ENCODE peak calls at places on chromosome X, in ten cellular contexts. E, Q, N, S, G, U, P, F, J and A are unnamed samples. For H3K36me3, the result is how much of the 10 kb centered on the place peaks cover.

GRCh38 chrX:19964017-19964710 is 26.7 kb downstream of the BCLAF3 start:
- DNase-seq in P (no peak), F (no peak), E (no peak), J (no peak), S (no peak), U (no peak), G (no peak), Q (no peak), N (no peak), A (no peak)

GRCh38 chrX:24133280-24133679 is 16.2 kb upstream of the ZFX start:
- DNase-seq in N (no peak), P (no peak), Q (no peak), U (no peak), S (no peak), E (no peak), G (no peak), J (no peak), F (no peak), A (no peak)

GRCh38 chrX:151393514-151393913 is 3.5 kb upstream of the VMA21 start:
- DNase-seq in Q (no peak), N (no peak), U (no peak), F (no peak), E (peak), J (no peak), G (no peak), P (no peak), S (no peak), A (no peak)

GRCh38 chrX:16975233-16975632 is 28.8 kb downstream of the REPS2 start:
- DNase-seq in U (no peak), N (no peak), J (no peak), P (no peak), G (no peak), E (no peak), F (no peak), Q (no peak), S (no peak), A (no peak)

GRCh38 chrX:22686138-22686541 is 313.6 kb upstream of the DDX53 start:
- DNase-seq in F (no peak), Q (peak), U (no peak), N (no peak), J (peak), S (peak), E (peak), G (no peak), P (peak), A (no peak)

GRCh38 chrX:7147431-7147977 is at the start of gene STS:
- DNase-seq in J (peak), U (no peak), Q (peak), E (peak), N (no peak), F (no peak), G (no peak), P (no peak), S (peak), A (peak)

GRCh38 chrX:1397441-1397840 is 5.5 kb upstream of the SLC25A6 start:
- DNase-seq in E (no peak), Q (peak), G (peak), F (no peak), N (no peak), P (no peak), S (peak), J (no peak), U (no peak), A (no peak)

GRCh38 chrX:151694121-151694520 is 1.1 kb upstream of the PRRG3 start:
- DNase-seq in U (no peak), P (no peak), F (no peak), G (no peak), J (no peak), E (no peak), Q (no peak), N (no peak), S (no peak), A (no peak)

GRCh38 chrX:70508296-70508911 is 63.8 kb downstream of the DLG3 start:
- DNase-seq in Q (no peak), G (no peak), S (no peak), F (peak), P (no peak), J (no peak), N (no peak), E (peak), U (no peak), A (peak)

GRCh38 chrX:1244164-1245076 is 24.2 kb upstream of the CSF2RA start:
- DNase-seq in Q (no peak), U (no peak), S (no peak), G (no peak), F (no peak), N (no peak), J (no peak), E (peak), P (no peak), A (peak)

GRCh38 chrX:16196829-16197228 is 29.5 kb downstream of the MAGEB17 start:
- DNase-seq in F (no peak), S (no peak), P (no peak), Q (no peak), N (no peak), U (no peak), E (no peak), G (no peak), J (peak), A (no peak)

GRCh38 chrX:150517303-150517896 is 51.0 kb upstream of the MTM1 start:
- DNase-seq in P (no peak), S (no peak), N (no peak), G (no peak), J (no peak), U (no peak), F (no peak), E (no peak), Q (no peak), A (peak)

GRCh38 chrX:8864151-8864550 is 63.0 kb upstream of the FAM9A start:
- DNase-seq in N (no peak), Q (no peak), J (no peak), P (no peak), S (no peak), E (no peak), F (no peak), G (no peak), U (no peak), A (no peak)

GRCh38 chrX:113800955-113801354 is 782.9 kb upstream of the HTR2C start:
- DNase-seq in U (no peak), F (no peak), J (no peak), Q (no peak), N (no peak), S (no peak), E (no peak), P (no peak), G (no peak), A (no peak)

GRCh38 chrX:53483838-53484420 is 49.8 kb upstream of the HSD17B10 start:
- DNase-seq in S (no peak), F (no peak), J (no peak), P (no peak), U (no peak), N (no peak), E (no peak), G (no peak), Q (no peak), A (no peak)

GRCh38 chrX:13827693-13828092 is 10.8 kb upstream of the GPM6B start:
- DNase-seq in P (no peak), G (no peak), U (no peak), E (no peak), J (no peak), S (no peak), N (no peak), Q (no peak), F (no peak), A (no peak)

GRCh38 chrX:87664381-87664780 is 146.8 kb downstream of the KLHL4 start:
- DNase-seq in J (no peak), F (no peak), S (no peak), Q (no peak), E (no peak), P (no peak), N (no peak), G (no peak), U (no peak), A (no peak)

GRCh38 chrX:33183366-33183765 is 28.0 kb downstream of the DMD start:
- DNase-seq in S (peak), J (peak), G (no peak), U (no peak), N (no peak), F (no peak), P (peak), Q (no peak), E (peak), A (no peak)

GRCh38 chrX:47991263-47992092 is 12.3 kb downstream of the ZNF182 start:
- DNase-seq in U (no peak), E (no peak), N (no peak), P (no peak), S (no peak), J (no peak), Q (no peak), G (no peak), F (no peak), A (no peak)

GRCh38 chrX:72041901-72042859 is 89.5 kb downstream of the RTL5 start:
- DNase-seq in N (no peak), G (no peak), S (peak), Q (peak), F (no peak), P (no peak), J (no peak), E (peak), U (no peak), A (peak)

GRCh38 chrX:154734101-154734781 is 16.6 kb downstream of the GAB3 start:
- DNase-seq in N (no peak), U (no peak), S (no peak), P (no peak), F (no peak), Q (peak), E (no peak), J (no peak), G (peak), A (no peak)

GRCh38 chrX:17703201-17703600 is 34.1 kb upstream of the SCML1 start:
- DNase-seq in Q (no peak), P (no peak), N (no peak), G (no peak), F (no peak), E (no peak), U (no peak), J (no peak), S (no peak), A (no peak)

GRCh38 chrX:115561605-115562491 is 874 bp downstream of the PLS3 start:
- DNase-seq in G (peak), P (no peak), U (no peak), F (peak), N (no peak), E (peak), J (peak), S (peak), Q (peak), A (peak)

GRCh38 chrX:70254909-70255308 is 5.1 kb downstream of the P2RY4 start:
- DNase-seq in F (peak), S (no peak), G (no peak), E (no peak), N (no peak), J (no peak), P (no peak), Q (no peak), U (no peak), A (no peak)

GRCh38 chrX:79477691-79478090 is 110.6 kb upstream of the ITM2A start:
- DNase-seq in P (no peak), Q (no peak), J (no peak), N (no peak), E (no peak), F (no peak), U (no peak), S (no peak), G (no peak), A (no peak)

GRCh38 chrX:18616688-18617087 is 55.2 kb downstream of the RS1 start:
- DNase-seq in S (no peak), G (no peak), Q (no peak), F (no peak), J (no peak), P (no peak), E (no peak), U (no peak), N (no peak), A (peak)

GRCh38 chrX:109857898-109858297 is 124.8 kb upstream of the ACSL4 start:
- DNase-seq in U (no peak), E (no peak), J (no peak), N (no peak), S (no peak), Q (no peak), G (no peak), P (no peak), F (no peak), A (no peak)

GRCh38 chrX:23666282-23666681 is 1.0 kb upstream of the PRDX4 start:
- DNase-seq in P (no peak), J (no peak), E (peak), G (peak), N (no peak), S (no peak), Q (no peak), F (no peak), U (no peak), A (no peak)

GRCh38 chrX:65493431-65493830 is 41.2 kb downstream of the LAS1L start:
- DNase-seq in Q (no peak), S (no peak), G (no peak), J (no peak), N (no peak), P (no peak), F (no peak), U (no peak), E (no peak), A (no peak)

GRCh38 chrX:38061335-38061734 is 55.0 kb downstream of the SYTL5 start:
- DNase-seq in F (peak), U (no peak), J (no peak), G (no peak), P (no peak), Q (no peak), N (no peak), S (no peak), E (no peak), A (no peak)

GRCh38 chrX:14919421-14919820 is 46.2 kb downstream of the MOSPD2 start:
- DNase-seq in S (no peak), G (no peak), E (no peak), P (no peak), U (no peak), Q (no peak), J (no peak), N (no peak), F (no peak), A (no peak)

GRCh38 chrX:150566734-150567182 is 1.7 kb upstream of the MTM1 start:
- DNase-seq in E (peak), J (no peak), G (no peak), U (no peak), N (peak), S (no peak), Q (no peak), P (no peak), F (no peak), A (no peak)

GRCh38 chrX:100208076-100208475 is 202.0 kb downstream of the PCDH19 start:
- DNase-seq in P (no peak), S (no peak), G (no peak), F (no peak), N (no peak), Q (no peak), E (peak), U (no peak), J (no peak), A (no peak)

GRCh38 chrX:121975666-121976065 is 928.3 kb downstream of the GLUD2 start:
- DNase-seq in E (no peak), N (no peak), Q (no peak), U (no peak), J (no peak), S (no peak), G (no peak), P (no peak), F (no peak), A (no peak)

GRCh38 chrX:53479295-53479694 is 45.1 kb upstream of the HSD17B10 start:
- DNase-seq in E (peak), S (no peak), Q (no peak), U (no peak), F (no peak), G (no peak), J (no peak), P (no peak), N (no peak), A (no peak)

GRCh38 chrX:43589735-43590515 is 66.2 kb upstream of the MAOA start:
- DNase-seq in U (no peak), Q (no peak), F (peak), P (no peak), S (no peak), E (no peak), N (no peak), J (no peak), G (no peak), A (no peak)
- H3K27ac ChIP-seq in U (peak), Q (peak), F (peak), P (peak), S (peak), E (no peak), N (no peak), J (no peak), G (peak), A (no peak)

GRCh38 chrX:153649915-153650782 is 3.1 kb downstream of the DUSP9 start:
- DNase-seq in Q (peak), E (peak), J (no peak), P (no peak), G (no peak), U (no peak), N (no peak), F (no peak), S (peak), A (peak)
- TF ChIP-seq CTCF in Q (no peak), E (no peak), J (no peak), P (no peak), G (no peak), U (no peak), N (no peak), F (no peak), S (no peak), A (peak)

GRCh38 chrX:149493567-149494562 is 11.2 kb downstream of the IDS start:
- DNase-seq in J (no peak), S (no peak), G (no peak), F (no peak), Q (no peak), N (no peak), E (peak), P (no peak), U (no peak), A (peak)

GRCh38 chrX:149495573-149496071 is 9.5 kb downstream of the IDS start:
- DNase-seq in E (peak), U (peak), Q (no peak), N (no peak), G (no peak), P (no peak), S (no peak), F (peak), J (no peak), A (no peak)

GRCh38 chrX:149494844-149495565 is 10.1 kb downstream of the IDS start:
- DNase-seq in P (no peak), U (no peak), F (peak), J (no peak), G (no peak), S (no peak), E (no peak), N (no peak), Q (no peak), A (no peak)

GRCh38 chrX:149490100-149490499 is 15.0 kb downstream of the IDS start:
- DNase-seq in Q (no peak), F (no peak), N (no peak), J (no peak), S (no peak), U (no peak), E (no peak), P (no peak), G (no peak), A (no peak)

GRCh38 chrX:149491812-149492211 is 13.3 kb downstream of the IDS start:
- DNase-seq in U (no peak), Q (no peak), N (no peak), G (no peak), P (no peak), E (no peak), J (no peak), F (peak), S (no peak), A (no peak)
- H3K36me3 ChIP-seq in U (under half), Q (under half), N (under half), G (half or more), P (under half), E (half or more), J (under half), F (under half), S (half or more), A (under half)

GRCh38 chrX:130176354-130176776 is 4.6 kb downstream of the RAB33A start:
- DNase-seq in F (no peak), S (no peak), N (no peak), J (no peak), U (no peak), E (no peak), Q (no peak), P (no peak), G (no peak), A (no peak)

GRCh38 chrX:130176942-130177341 is 5.2 kb downstream of the RAB33A start:
- DNase-seq in U (no peak), Q (no peak), G (no peak), F (no peak), N (no peak), J (no peak), E (no peak), P (no peak), S (peak), A (no peak)

GRCh38 chrX:130173190-130173895 is 1.6 kb downstream of the RAB33A start:
- DNase-seq in E (no peak), J (peak), G (no peak), F (no peak), Q (no peak), U (no peak), S (peak), N (no peak), P (no peak), A (no peak)

GRCh38 chrX:130174051-130174704 is 2.4 kb downstream of the RAB33A start:
- DNase-seq in F (no peak), G (no peak), U (no peak), N (no peak), J (peak), S (peak), Q (no peak), E (no peak), P (no peak), A (no peak)

DNA sequence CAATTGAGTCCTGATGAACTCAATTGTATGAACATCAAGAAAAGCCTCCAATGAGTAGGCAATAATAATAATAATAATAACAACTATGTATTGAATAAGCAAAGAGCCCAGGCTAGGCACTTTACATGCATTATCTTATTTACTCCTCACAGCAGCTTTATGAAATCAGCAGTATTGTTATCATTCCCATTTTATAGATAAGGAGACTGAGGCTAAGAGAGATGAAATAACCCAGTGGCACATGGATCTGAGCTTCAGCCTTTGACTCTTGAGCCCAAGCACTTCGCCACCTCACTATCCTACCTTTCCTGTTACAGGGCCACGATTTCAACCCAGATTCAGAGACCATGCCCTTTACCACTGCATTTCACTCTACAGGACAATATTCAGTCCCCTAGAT is 3.2 kb downstream of the RAB33A start:
- DNase-seq in S (no peak), U (no peak), F (no peak), J (no peak), P (no peak), Q (no peak), N (no peak), E (no peak), G (no peak), A (no peak)
- H3K27ac ChIP-seq in S (no peak), U (peak), F (no peak), J (no peak), P (no peak), Q (no peak), N (no peak), E (no peak), G (no peak), A (no peak)

GRCh38 chrX:125436855-125437254 is 117.2 kb downstream of the TEX13C start:
- DNase-seq in S (no peak), N (no peak), E (no peak), F (no peak), Q (no peak), P (no peak), J (no peak), U (no peak), G (no peak), A (no peak)
- TF ChIP-seq CTCF in S (no peak), N (peak), E (peak), F (no peak), Q (no peak), P (no peak), J (no peak), U (no peak), G (peak), A (peak)

GRCh38 chrX:118974088-118974907 is at the start of gene LONRF3:
- DNase-seq in N (no peak), F (peak), U (peak), Q (peak), G (peak), S (peak), J (peak), P (peak), E (peak), A (peak)
- H3K36me3 ChIP-seq in N (under half), F (under half), U (under half), Q (under half), G (under half), S (under half), J (under half), P (under half), E (under half), A (under half)

DNA sequence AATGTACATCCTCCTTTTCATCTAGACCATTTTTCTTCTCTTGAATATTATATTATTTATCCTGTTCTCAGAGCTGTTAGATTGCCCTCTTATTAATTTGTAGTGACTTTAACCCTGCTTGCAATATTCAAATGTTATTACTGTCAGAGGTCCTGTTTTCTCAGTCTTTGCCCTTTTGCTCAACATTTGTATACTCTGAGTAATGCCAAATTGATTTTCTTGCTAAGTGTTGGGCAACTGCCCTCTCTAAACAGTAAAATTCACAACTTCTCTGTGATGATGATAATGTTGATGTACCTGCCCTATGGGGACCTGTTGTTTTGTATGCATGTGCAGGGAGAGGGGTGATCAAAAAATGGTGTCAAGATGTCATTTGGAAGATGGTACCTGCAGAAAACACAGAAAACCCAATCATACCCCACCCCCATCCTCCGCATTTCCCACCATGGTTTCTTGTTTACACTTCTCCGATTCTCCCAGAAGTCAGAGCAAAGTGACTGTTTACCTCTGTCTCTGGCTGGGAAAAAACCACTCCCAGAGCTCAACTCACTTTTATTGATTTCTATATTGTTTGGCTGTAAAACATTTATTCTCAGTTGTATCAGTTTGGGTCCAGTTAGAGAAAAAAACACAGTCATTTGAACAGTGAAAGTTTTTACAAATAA is 694.0 kb downstream of the IL1RAPL1 start:
- DNase-seq in U (no peak), S (no peak), J (no peak), N (no peak), P (no peak), F (peak), E (no peak), Q (no peak), G (no peak), A (no peak)
- H3K27ac ChIP-seq in U (no peak), S (no peak), J (no peak), N (no peak), P (no peak), F (no peak), E (no peak), Q (no peak), G (no peak), A (no peak)